ENCODE peak calls at places on chromosomes 11 and 22, in five cellular contexts. K, C, P, F and G are unnamed samples.

GRCh38 chr11:78284261-78284660 is 95.5 kb downstream of the USP35 start:
- DNase-seq in K (no peak), C (no peak), P (no peak), F (no peak), G (no peak)

GRCh38 chr11:102924851-102925380 is 30.6 kb downstream of the MMP13 start:
- DNase-seq in K (peak; percentile 9), C (no peak), P (no peak), F (no peak), G (no peak)

GRCh38 chr11:44978279-44978960 is 27.7 kb upstream of the TP53I11 start:
- DNase-seq in K (no peak), C (no peak), P (peak; percentile 19), F (no peak), G (no peak)

GRCh38 chr22:43203471-43203981 is 16.6 kb upstream of the TTLL12 start:
- DNase-seq in K (no peak), C (peak; percentile 10), P (no peak), F (no peak), G (no peak)

GRCh38 chr11:87281496-87281895 is 243.8 kb downstream of the TMEM135 start:
- DNase-seq in K (no peak), C (no peak), P (peak; percentile 96), F (no peak), G (no peak)

GRCh38 chr11:86069408-86070086 is 663 bp upstream of the PICALM start:
- DNase-seq in K (peak; percentile 26), C (peak; percentile 34), P (peak; percentile 98), F (no peak), G (no peak)

GRCh38 chr11:66011239-66011784 is 496 bp upstream of the CST6 start:
- DNase-seq in K (no peak), C (no peak), P (no peak), F (no peak), G (no peak)

GRCh38 chr11:121446752-121447156 is 5.4 kb upstream of the SORL1 start:
- DNase-seq in K (no peak), C (no peak), P (peak; percentile 10), F (no peak), G (no peak)

GRCh38 chr22:29387921-29388758 is at the start of gene AP1B1:
- DNase-seq in K (peak; percentile 97), C (peak; percentile 97), P (peak; percentile 86), F (peak; percentile 92), G (peak; percentile 79)

GRCh38 chr11:92104349-92104748 is 120.3 kb upstream of the FAT3 start:
- DNase-seq in K (no peak), C (no peak), P (no peak), F (no peak), G (no peak)

GRCh38 chr11:824292-824880 is 3.3 kb upstream of the CRACR2B start:
- DNase-seq in K (peak; percentile 62), C (no peak), P (no peak), F (no peak), G (no peak)

GRCh38 chr22:48037618-48038017 is 1275.2 kb downstream of the TBC1D22A start:
- DNase-seq in K (no peak), C (no peak), P (no peak), F (no peak), G (no peak)

GRCh38 chr11:69343401-69344321 is 49.7 kb downstream of the MYEOV start:
- DNase-seq in K (no peak), C (no peak), P (no peak), F (no peak), G (no peak)

GRCh38 chr22:42343551-42344081 is 73.2 kb upstream of the TCF20 start:
- DNase-seq in K (no peak), C (no peak), P (no peak), F (peak; percentile 59), G (no peak)

GRCh38 chr11:73939096-73939495 is 11.7 kb upstream of the DNAJB13 start:
- DNase-seq in K (no peak), C (no peak), P (no peak), F (no peak), G (no peak)

GRCh38 chr11:20894296-20894695 is 224.9 kb downstream of the NELL1 start:
- DNase-seq in K (no peak), C (no peak), P (no peak), F (no peak), G (no peak)

GRCh38 chr11:59574467-59574866 is 41.1 kb downstream of the OSBP start:
- DNase-seq in K (no peak), C (no peak), P (peak; percentile 19), F (no peak), G (no peak)

GRCh38 chr11:129313588-129314288 is 61.9 kb upstream of the BARX2 start:
- DNase-seq in K (no peak), C (no peak), P (no peak), F (no peak), G (no peak)

GRCh38 chr22:49305966-49306631 is 521.6 kb downstream of the BRD1 start:
- DNase-seq in K (peak; percentile 3), C (no peak), P (no peak), F (peak; percentile 4), G (no peak)

GRCh38 chr11:81470446-81470845 is 1263.2 kb downstream of the FAM181B start:
- DNase-seq in K (no peak), C (no peak), P (no peak), F (no peak), G (no peak)

GRCh38 chr11:113304916-113305315 is 9.5 kb upstream of the TTC12 start:
- DNase-seq in K (no peak), C (no peak), P (no peak), F (no peak), G (no peak)

GRCh38 chr11:47213985-47214564 is 699 bp upstream of the DDB2 start:
- DNase-seq in K (peak; percentile 94), C (peak; percentile 97), P (peak; percentile 77), F (peak; percentile 88), G (peak; percentile 53)
- TF ChIP-seq POLR2A in K (peak; percentile 86), C (peak; percentile 80), P (peak; percentile 8), F (peak; percentile 42), G (peak; percentile 56)

GRCh38 chr22:37483050-37483449 is 3.1 kb downstream of the MFNG start:
- DNase-seq in K (no peak), C (no peak), P (no peak), F (no peak), G (no peak)

GRCh38 chr22:37485006-37485713 is 1.0 kb downstream of the MFNG start:
- DNase-seq in K (no peak), C (peak; percentile 59), P (peak; percentile 76), F (no peak), G (no peak)

GRCh38 chr22:37485714-37486223 is 415 bp downstream of the MFNG start:
- DNase-seq in K (no peak), C (no peak), P (peak; percentile 27), F (no peak), G (no peak)

GRCh38 chr22:37483594-37484114 is 2.5 kb downstream of the MFNG start:
- DNase-seq in K (no peak), C (no peak), P (peak; percentile 71), F (no peak), G (no peak)

GRCh38 chr22:37484115-37485005 is 1.8 kb downstream of the MFNG start:
- DNase-seq in K (peak; percentile 83), C (peak; percentile 83), P (peak; percentile 88), F (no peak), G (peak; percentile 67)
- H3K4me1 ChIP-seq in K (peaks cover 17% of the 10 kb centered on the region), C (peaks cover 14% of the 10 kb centered on the region), P (peaks cover 34% of the 10 kb centered on the region), F (no peaks in the 10 kb centered on the region), G (peaks cover 24% of the 10 kb centered on the region)

GRCh38 chr11:47846998-47847397 is 1.2 kb downstream of the NUP160 start:
- DNase-seq in K (no peak), C (no peak), P (no peak), F (no peak), G (no peak)
- H3K27ac ChIP-seq in K (peak overlapping the region; percentile 95), C (no peak overlapping the region), P (peak overlapping the region; percentile 5), F (no peak overlapping the region), G (peak overlapping the region; percentile 98)

DNA sequence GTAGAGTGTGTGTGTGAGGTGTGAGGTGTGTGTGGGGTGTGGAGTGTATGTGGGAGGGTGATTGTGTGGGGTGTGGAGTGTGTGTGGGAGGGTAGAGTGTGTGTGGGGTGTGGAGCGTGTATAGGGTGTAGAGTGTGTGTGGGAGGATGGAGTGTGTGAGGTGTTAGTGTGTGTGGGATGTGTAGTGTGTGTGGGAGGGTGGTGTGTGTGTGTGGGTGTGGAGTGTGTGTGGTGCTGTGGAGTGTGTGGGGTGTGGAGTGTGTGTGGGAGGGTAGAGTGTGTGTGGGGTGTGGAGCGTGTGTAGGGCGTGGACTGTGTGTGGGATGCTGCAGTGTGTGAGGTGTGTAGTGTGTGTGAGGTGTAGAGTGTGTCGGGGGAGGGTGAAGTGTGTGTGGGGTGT is 356.1 kb downstream of the CADM1 start:
- DNase-seq in K (no peak), C (no peak), P (no peak), F (no peak), G (no peak)
- TF ChIP-seq POLR2A in K (no peak), C (no peak), P (no peak), F (no peak), G (no peak)

GRCh38 chr22:27985323-27986275 is 66.5 kb upstream of the PITPNB start:
- DNase-seq in K (no peak), C (no peak), P (no peak), F (no peak), G (no peak)
- H3K4me1 ChIP-seq in K (no peaks in the 10 kb centered on the region), C (peaks cover 5% of the 10 kb centered on the region), P (peaks cover under 1% of the 10 kb centered on the region), F (no peaks in the 10 kb centered on the region), G (peaks cover 3% of the 10 kb centered on the region)

GRCh38 chr11:64507832-64508375 is 83.1 kb upstream of the SLC22A12 start:
- DNase-seq in K (no peak), C (no peak), P (no peak), F (no peak), G (no peak)

GRCh38 chr11:64514596-64514995 is 76.4 kb upstream of the SLC22A12 start:
- DNase-seq in K (no peak), C (no peak), P (no peak), F (no peak), G (no peak)

GRCh38 chr11:64510759-64511158 is 80.3 kb upstream of the SLC22A12 start:
- DNase-seq in K (no peak), C (no peak), P (no peak), F (no peak), G (no peak)

GRCh38 chr11:64516226-64516625 is 74.8 kb upstream of the SLC22A12 start:
- DNase-seq in K (no peak), C (no peak), P (no peak), F (no peak), G (no peak)

DNA sequence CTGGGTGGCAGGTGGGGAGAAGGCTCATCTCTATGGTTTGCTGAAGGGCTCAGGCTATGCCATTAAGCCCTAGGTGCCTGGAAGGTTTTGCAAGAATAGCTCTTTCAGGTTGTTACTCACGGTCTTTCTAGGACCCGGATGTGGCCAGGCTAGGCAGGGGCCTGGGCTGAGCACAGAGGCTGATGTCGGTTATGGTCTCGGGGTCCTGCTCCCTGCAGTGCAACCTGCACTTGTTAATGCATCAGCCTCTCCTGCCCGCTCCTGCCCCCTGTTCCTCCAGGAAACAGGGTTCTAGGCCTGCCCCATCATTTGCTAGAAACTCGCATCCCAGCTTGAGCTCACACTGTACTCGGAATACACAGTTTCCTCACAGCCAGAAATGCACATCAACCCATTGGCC is 79.1 kb upstream of the SLC22A12 start:
- DNase-seq in K (no peak), C (no peak), P (no peak), F (no peak), G (no peak)
- H3K27ac ChIP-seq in K (no peak overlapping the region), C (no peak overlapping the region), P (no peak overlapping the region), F (no peak overlapping the region), G (no peak overlapping the region)

GRCh38 chr11:120168960-120169681 is 31.2 kb upstream of the TRIM29 start:
- DNase-seq in K (peak; percentile 70), C (peak; percentile 64), P (peak; percentile 78), F (peak; percentile 87), G (no peak)
- TF ChIP-seq POLR2A in K (peak; percentile 16), C (no peak), P (no peak), F (no peak), G (no peak)